ENCODE peak calls at places on chromosomes 5 and 9, in seven cellular contexts. P is AG04450; S is endothelial cell of umbilical vein; I is fibroblast of pulmonary artery; Q is naive thymus-derived CD8-positive, alpha-beta T cell; B is dermis blood vessel endothelial cell; A is ACHN. M is an unnamed sample.

GRCh38 chr5:168085321-168086040 is 206.0 kb upstream of the WWC1 start:
- DNase-seq in P (no peak), S (no peak), I (peak), Q (no peak), B (no peak), A (no peak), M (no peak)

GRCh38 chr5:177526191-177526590 is 9.4 kb upstream of the DDX41 start:
- DNase-seq in P (no peak), S (no peak), I (no peak), Q (no peak), B (no peak), A (no peak), M (no peak)

GRCh38 chr9:137456864-137457405 is 2.2 kb downstream of the NSMF start:
- DNase-seq in P (no peak), S (no peak), I (no peak), Q (no peak), B (no peak), A (no peak), M (no peak)

GRCh38 chr5:90055831-90056328 is 353.7 kb downstream of the CETN3 start:
- DNase-seq in P (peak), S (no peak), I (peak), Q (no peak), B (no peak), A (no peak), M (no peak)

GRCh38 chr5:119943148-119943547 is 313.8 kb downstream of the FAM170A start:
- DNase-seq in P (no peak), S (peak), I (peak), Q (no peak), B (no peak), A (peak), M (peak)

GRCh38 chr9:108469654-108470053 is 386.1 kb downstream of the ACTL7B start:
- DNase-seq in P (no peak), S (peak), I (peak), Q (no peak), B (peak), A (no peak), M (no peak)

GRCh38 chr5:143316844-143317631 is 86.4 kb downstream of the NR3C1 start:
- DNase-seq in P (no peak), S (peak), I (peak), Q (no peak), B (peak), A (no peak), M (no peak)

GRCh38 chr5:62596096-62596495 is 17.5 kb downstream of the LRRC70 start:
- DNase-seq in P (no peak), S (no peak), I (no peak), Q (no peak), B (no peak), A (no peak), M (no peak)

M was measured in HFF-Myc.